ENCODE peak calls at places on chromosomes 5 and 9, in five cellular contexts. One of them, this sample, is unnamed.

GRCh38 chr9:131096490-131097258 is at the start of gene AIF1L:
- DNase-seq in cortex of kidney: no peak
- DNase-seq in NCI-H345: peak; percentile 58
- DNase-seq in activated T-cell treated with anti-CD3 and anti-CD28 coated beads for 4 hours: peak; percentile 34
- DNase-seq in lung: no peak
- DNase-seq in this sample: no peak

GRCh38 chr9:34650816-34651215 is 1.2 kb upstream of the IL11RA start:
- DNase-seq in activated T-cell treated with anti-CD3 and anti-CD28 coated beads for 4 hours: no peak
- DNase-seq in cortex of kidney: no peak
- DNase-seq in lung: no peak
- DNase-seq in NCI-H345: no peak
- DNase-seq in this sample: no peak

GRCh38 chr5:14173419-14174234 is 30.5 kb downstream of the TRIO start:
- DNase-seq in cortex of kidney: no peak
- DNase-seq in NCI-H345: no peak
- DNase-seq in lung: no peak
- DNase-seq in activated T-cell treated with anti-CD3 and anti-CD28 coated beads for 4 hours: no peak
- DNase-seq in this sample: no peak

GRCh38 chr5:171954721-171955120 is 51.7 kb downstream of the FBXW11 start:
- DNase-seq in activated T-cell treated with anti-CD3 and anti-CD28 coated beads for 4 hours: no peak
- DNase-seq in NCI-H345: no peak
- DNase-seq in cortex of kidney: no peak
- DNase-seq in lung: no peak
- DNase-seq in this sample: no peak

GRCh38 chr5:172093559-172093958 is 87.1 kb upstream of the FBXW11 start:
- DNase-seq in cortex of kidney: no peak
- DNase-seq in activated T-cell treated with anti-CD3 and anti-CD28 coated beads for 4 hours: no peak
- DNase-seq in lung: no peak
- DNase-seq in NCI-H345: no peak
- DNase-seq in this sample: peak; percentile 63

GRCh38 chr9:113837349-113837748 is 38.8 kb upstream of the ZNF618 start:
- DNase-seq in lung: no peak
- DNase-seq in NCI-H345: no peak
- DNase-seq in activated T-cell treated with anti-CD3 and anti-CD28 coated beads for 4 hours: no peak
- DNase-seq in cortex of kidney: no peak
- DNase-seq in this sample: no peak

GRCh38 chr5:124847907-124848306 is 101.5 kb upstream of the ZNF608 start:
- DNase-seq in NCI-H345: peak; percentile 77
- DNase-seq in activated T-cell treated with anti-CD3 and anti-CD28 coated beads for 4 hours: no peak
- DNase-seq in cortex of kidney: no peak
- DNase-seq in lung: no peak
- DNase-seq in this sample: no peak

GRCh38 chr9:112764837-112765236 is 14.3 kb downstream of the SNX30 start:
- DNase-seq in cortex of kidney: no peak
- DNase-seq in activated T-cell treated with anti-CD3 and anti-CD28 coated beads for 4 hours: no peak
- DNase-seq in NCI-H345: no peak
- DNase-seq in lung: no peak
- DNase-seq in this sample: no peak

GRCh38 chr5:138989720-138990119 is 114.6 kb upstream of the LRRTM2 start:
- DNase-seq in lung: no peak
- DNase-seq in cortex of kidney: no peak
- DNase-seq in NCI-H345: no peak
- DNase-seq in activated T-cell treated with anti-CD3 and anti-CD28 coated beads for 4 hours: no peak
- DNase-seq in this sample: peak; percentile 1

GRCh38 chr5:73117088-73117755 is 3.2 kb upstream of the TMEM171 start:
- DNase-seq in lung: no peak
- DNase-seq in cortex of kidney: no peak
- DNase-seq in activated T-cell treated with anti-CD3 and anti-CD28 coated beads for 4 hours: no peak
- DNase-seq in NCI-H345: no peak
- DNase-seq in this sample: no peak

GRCh38 chr9:127144670-127145458 is 22.4 kb upstream of the ANGPTL2 start:
- DNase-seq in cortex of kidney: no peak
- DNase-seq in lung: peak; percentile 31
- DNase-seq in activated T-cell treated with anti-CD3 and anti-CD28 coated beads for 4 hours: no peak
- DNase-seq in NCI-H345: peak; percentile 11
- DNase-seq in this sample: peak; percentile 48

GRCh38 chr9:37163299-37163698 is 42.9 kb downstream of the ZCCHC7 start:
- DNase-seq in NCI-H345: no peak
- DNase-seq in activated T-cell treated with anti-CD3 and anti-CD28 coated beads for 4 hours: no peak
- DNase-seq in cortex of kidney: no peak
- DNase-seq in lung: no peak
- DNase-seq in this sample: no peak

GRCh38 chr5:120684749-120685415 is 220.8 kb downstream of the PRR16 start:
- DNase-seq in activated T-cell treated with anti-CD3 and anti-CD28 coated beads for 4 hours: no peak
- DNase-seq in lung: no peak
- DNase-seq in cortex of kidney: no peak
- DNase-seq in NCI-H345: no peak
- DNase-seq in this sample: no peak

GRCh38 chr5:103587185-103587748 is 24.7 kb upstream of the NUDT12 start:
- DNase-seq in activated T-cell treated with anti-CD3 and anti-CD28 coated beads for 4 hours: no peak
- DNase-seq in lung: no peak
- DNase-seq in cortex of kidney: no peak
- DNase-seq in NCI-H345: peak; percentile 49
- DNase-seq in this sample: no peak

GRCh38 chr9:38226491-38226951 is 157.5 kb upstream of the SHB start:
- DNase-seq in activated T-cell treated with anti-CD3 and anti-CD28 coated beads for 4 hours: no peak
- DNase-seq in lung: no peak
- DNase-seq in NCI-H345: peak; percentile 89
- DNase-seq in cortex of kidney: no peak
- DNase-seq in this sample: no peak

GRCh38 chr5:119275873-119276214 is 80.0 kb upstream of the TNFAIP8 start:
- DNase-seq in lung: no peak
- DNase-seq in activated T-cell treated with anti-CD3 and anti-CD28 coated beads for 4 hours: no peak
- DNase-seq in cortex of kidney: no peak
- DNase-seq in NCI-H345: no peak
- DNase-seq in this sample: no peak

GRCh38 chr9:89483592-89484474 is 14.1 kb downstream of the SEMA4D start:
- DNase-seq in activated T-cell treated with anti-CD3 and anti-CD28 coated beads for 4 hours: no peak
- DNase-seq in NCI-H345: no peak
- DNase-seq in lung: no peak
- DNase-seq in cortex of kidney: no peak
- DNase-seq in this sample: no peak

GRCh38 chr5:148809781-148810524 is 16.5 kb upstream of the ADRB2 start:
- DNase-seq in lung: no peak
- DNase-seq in activated T-cell treated with anti-CD3 and anti-CD28 coated beads for 4 hours: no peak
- DNase-seq in NCI-H345: no peak
- DNase-seq in cortex of kidney: no peak
- DNase-seq in this sample: no peak

GRCh38 chr5:172724658-172725183 is 46.3 kb downstream of the DUSP1 start:
- DNase-seq in cortex of kidney: no peak
- DNase-seq in NCI-H345: no peak
- DNase-seq in activated T-cell treated with anti-CD3 and anti-CD28 coated beads for 4 hours: no peak
- DNase-seq in lung: no peak
- DNase-seq in this sample: no peak

GRCh38 chr5:141786700-141787099 is 91.5 kb downstream of the PCDH1 start:
- DNase-seq in activated T-cell treated with anti-CD3 and anti-CD28 coated beads for 4 hours: no peak
- DNase-seq in lung: no peak
- DNase-seq in cortex of kidney: no peak
- DNase-seq in NCI-H345: no peak
- DNase-seq in this sample: no peak

GRCh38 chr5:3828761-3829160 is 233.1 kb downstream of the IRX1 start:
- DNase-seq in lung: no peak
- DNase-seq in cortex of kidney: no peak
- DNase-seq in activated T-cell treated with anti-CD3 and anti-CD28 coated beads for 4 hours: no peak
- DNase-seq in NCI-H345: no peak
- DNase-seq in this sample: no peak

GRCh38 chr9:121599186-121599871 is 52.1 kb upstream of the DAB2IP start:
- DNase-seq in cortex of kidney: no peak
- DNase-seq in activated T-cell treated with anti-CD3 and anti-CD28 coated beads for 4 hours: no peak
- DNase-seq in NCI-H345: peak; percentile 23
- DNase-seq in lung: peak; percentile 86
- DNase-seq in this sample: peak; percentile 84

GRCh38 chr5:178078197-178078995 is 34.9 kb upstream of the N4BP3 start:
- DNase-seq in cortex of kidney: no peak
- DNase-seq in lung: no peak
- DNase-seq in activated T-cell treated with anti-CD3 and anti-CD28 coated beads for 4 hours: no peak
- DNase-seq in NCI-H345: no peak
- DNase-seq in this sample: no peak

GRCh38 chr5:73118331-73119011 is 1.9 kb upstream of the TMEM171 start:
- DNase-seq in cortex of kidney: no peak
- DNase-seq in lung: no peak
- DNase-seq in activated T-cell treated with anti-CD3 and anti-CD28 coated beads for 4 hours: no peak
- DNase-seq in NCI-H345: peak; percentile 61
- DNase-seq in this sample: no peak

GRCh38 chr9:78669591-78669990 is 372.7 kb downstream of the PSAT1 start:
- DNase-seq in activated T-cell treated with anti-CD3 and anti-CD28 coated beads for 4 hours: no peak
- DNase-seq in NCI-H345: no peak
- DNase-seq in lung: no peak
- DNase-seq in cortex of kidney: no peak
- DNase-seq in this sample: no peak

GRCh38 chr9:18428621-18429020 is 45.3 kb upstream of the ADAMTSL1 start:
- DNase-seq in activated T-cell treated with anti-CD3 and anti-CD28 coated beads for 4 hours: no peak
- DNase-seq in cortex of kidney: no peak
- DNase-seq in lung: no peak
- DNase-seq in NCI-H345: no peak
- DNase-seq in this sample: no peak

GRCh38 chr5:93417500-93417899 is 163.5 kb downstream of the NR2F1-AS1 start:
- DNase-seq in activated T-cell treated with anti-CD3 and anti-CD28 coated beads for 4 hours: no peak
- DNase-seq in lung: no peak
- DNase-seq in NCI-H345: no peak
- DNase-seq in cortex of kidney: no peak
- DNase-seq in this sample: no peak

GRCh38 chr9:94855919-94856318 is 129.4 kb downstream of the AOPEP start:
- DNase-seq in NCI-H345: no peak
- DNase-seq in lung: no peak
- DNase-seq in cortex of kidney: no peak
- DNase-seq in activated T-cell treated with anti-CD3 and anti-CD28 coated beads for 4 hours: no peak
- DNase-seq in this sample: no peak

GRCh38 chr9:130394320-130394719 is 50.4 kb upstream of the ASS1 start:
- DNase-seq in NCI-H345: no peak
- DNase-seq in activated T-cell treated with anti-CD3 and anti-CD28 coated beads for 4 hours: no peak
- DNase-seq in lung: no peak
- DNase-seq in cortex of kidney: no peak
- DNase-seq in this sample: no peak

GRCh38 chr5:78648359-78649219 is at the start of gene LHFPL2:
- DNase-seq in activated T-cell treated with anti-CD3 and anti-CD28 coated beads for 4 hours: no peak
- DNase-seq in cortex of kidney: peak; percentile 30
- DNase-seq in NCI-H345: peak; percentile 55
- DNase-seq in lung: peak; percentile 68
- DNase-seq in this sample: peak; percentile 88

This sample was measured in heart left ventricle.